ENCODE peak calls at places on chromosomes 11 and 22, in six cellular contexts. N, I, L, H, D and M are unnamed samples.

GRCh38 chr11:5522308-5522707 is 5.8 kb upstream of the UBQLNL start:
- DNase-seq in N (no peak), I (no peak), L (no peak), H (no peak), D (no peak), M (no peak)

GRCh38 chr11:130510407-130511006 is 62.1 kb downstream of the ADAMTS15 start:
- DNase-seq in N (no peak), I (no peak), L (peak; percentile 39), H (peak; percentile 71), D (no peak), M (no peak)

GRCh38 chr11:27354359-27354965 is 8.6 kb downstream of the CCDC34 start:
- DNase-seq in N (peak; percentile 52), I (no peak), L (no peak), H (no peak), D (no peak), M (no peak)

GRCh38 chr11:35359321-35360058 is 59.9 kb downstream of the SLC1A2 start:
- DNase-seq in N (peak; percentile 76), I (no peak), L (no peak), H (no peak), D (no peak), M (no peak)

GRCh38 chr22:29105468-29105867 is 32.6 kb downstream of the KREMEN1 start:
- DNase-seq in N (no peak), I (no peak), L (no peak), H (no peak), D (no peak), M (no peak)

GRCh38 chr22:39601180-39601535 is 30.6 kb downstream of the CACNA1I start:
- DNase-seq in N (no peak), I (no peak), L (no peak), H (no peak), D (no peak), M (no peak)

GRCh38 chr11:121231576-121232278 is 60.8 kb upstream of the SC5D start:
- DNase-seq in N (peak; percentile 53), I (no peak), L (peak; percentile 36), H (no peak), D (no peak), M (peak; percentile 29)

GRCh38 chr22:39995346-39996252 is 845 bp downstream of the FAM83F start:
- DNase-seq in N (no peak), I (no peak), L (peak; percentile 38), H (no peak), D (no peak), M (peak; percentile 75)

GRCh38 chr11:134124660-134125451 is 56.0 kb downstream of the JAM3 start:
- DNase-seq in N (no peak), I (no peak), L (no peak), H (peak; percentile 71), D (peak; percentile 89), M (peak; percentile 89)

GRCh38 chr22:37741312-37741795 is 44.5 kb downstream of the TRIOBP start:
- DNase-seq in N (peak; percentile 73), I (no peak), L (peak; percentile 72), H (peak; percentile 93), D (peak; percentile 27), M (no peak)

GRCh38 chr11:92828576-92828975 is 140.9 kb upstream of the MTNR1B start:
- DNase-seq in N (no peak), I (no peak), L (no peak), H (no peak), D (peak; percentile 76), M (no peak)

GRCh38 chr11:79082920-79083319 is 357.9 kb downstream of the TENM4 start:
- DNase-seq in N (no peak), I (no peak), L (no peak), H (no peak), D (peak; percentile 89), M (no peak)

GRCh38 chr11:2390091-2390870 is 10.3 kb upstream of the TSSC4 start:
- DNase-seq in N (no peak), I (no peak), L (no peak), H (no peak), D (no peak), M (no peak)
- H3K9ac ChIP-seq in N (no peak overlapping the region), I (no peak overlapping the region), L (no peak overlapping the region), H (no peak overlapping the region), D (no peak overlapping the region), M (no peak overlapping the region)

GRCh38 chr22:33303109-33303508 is 244.9 kb upstream of the SYN3 start:
- DNase-seq in N (no peak), I (no peak), L (no peak), H (no peak), D (no peak), M (no peak)

GRCh38 chr22:33300165-33300564 is 242.0 kb upstream of the SYN3 start:
- DNase-seq in N (no peak), I (no peak), L (no peak), H (no peak), D (no peak), M (no peak)

GRCh38 chr22:33302549-33302948 is 244.4 kb upstream of the SYN3 start:
- DNase-seq in N (no peak), I (no peak), L (no peak), H (no peak), D (no peak), M (no peak)

GRCh38 chr22:33299245-33299956 is 241.2 kb upstream of the SYN3 start:
- DNase-seq in N (no peak), I (no peak), L (no peak), H (no peak), D (peak; percentile 14), M (no peak)

GRCh38 chr22:33302049-33302545 is 243.9 kb upstream of the SYN3 start:
- DNase-seq in N (peak; percentile 66), I (peak; percentile 73), L (peak; percentile 85), H (peak; percentile 47), D (peak; percentile 89), M (peak; percentile 96)
- TF ChIP-seq CTCF in N (peak; percentile 99), I (peak; percentile 91), L (peak; percentile 88), H (peak; percentile 98), D (peak; percentile 95), M (peak; percentile 98)

GRCh38 chr11:22875869-22876473 is 15.7 kb upstream of the CCDC179 start:
- DNase-seq in N (peak; percentile 85), I (peak; percentile 68), L (peak; percentile 83), H (peak; percentile 75), D (peak; percentile 85), M (peak; percentile 85)

GRCh38 chr11:22879615-22880014 is 19.3 kb upstream of the CCDC179 start:
- DNase-seq in N (no peak), I (no peak), L (no peak), H (peak; percentile 7), D (no peak), M (no peak)

GRCh38 chr11:22878604-22879003 is 18.3 kb upstream of the CCDC179 start:
- DNase-seq in N (no peak), I (no peak), L (no peak), H (no peak), D (no peak), M (no peak)

DNA sequence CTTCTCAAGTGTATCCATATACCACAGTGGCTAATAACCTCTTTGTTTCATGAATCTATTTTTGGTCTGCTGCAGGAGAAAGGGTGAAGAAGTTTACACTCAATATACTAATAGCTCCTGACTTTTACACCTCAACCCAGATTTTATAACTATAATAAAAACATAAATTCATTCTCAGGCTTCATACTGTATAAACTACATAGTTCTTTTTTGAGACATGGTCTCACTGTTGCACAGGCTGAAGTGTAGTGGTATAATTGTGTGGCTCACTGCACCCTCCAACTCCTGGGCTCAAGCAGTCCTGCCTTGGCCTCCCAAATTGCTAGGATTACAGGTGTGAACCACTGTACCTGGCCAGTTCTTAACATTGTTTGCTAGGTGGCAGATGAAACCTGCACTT is 17.8 kb upstream of the CCDC179 start:
- DNase-seq in N (no peak), I (no peak), L (no peak), H (no peak), D (no peak), M (no peak)
- H3K9ac ChIP-seq in N (no peak overlapping the region), I (no peak overlapping the region), L (no peak overlapping the region), H (no peak overlapping the region), D (no peak overlapping the region), M (no peak overlapping the region)

DNA sequence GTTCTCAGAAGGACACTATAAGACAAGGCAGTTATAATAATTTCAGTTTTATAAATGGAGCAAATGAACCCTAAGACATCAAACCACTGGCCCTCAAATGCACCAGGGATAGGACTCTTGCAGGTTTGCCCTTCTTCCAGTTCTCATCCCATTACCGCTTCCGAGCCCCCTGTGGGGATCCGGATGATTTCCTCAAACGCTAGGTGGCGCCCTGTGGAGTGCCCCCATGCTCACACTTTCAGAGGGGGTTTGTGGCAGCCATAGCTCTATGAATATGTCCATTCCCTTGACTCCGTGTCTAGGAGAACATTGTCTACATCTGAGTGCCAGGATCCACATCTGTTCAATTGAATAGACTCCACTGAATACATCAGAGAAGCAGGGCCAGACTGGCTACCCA is 816.3 kb downstream of the NTM start:
- DNase-seq in N (no peak), I (no peak), L (no peak), H (no peak), D (peak; percentile 23), M (peak; percentile 75)
- TF ChIP-seq CTCF in N (peak; percentile 24), I (no peak), L (no peak), H (peak; percentile 13), D (peak; percentile 50), M (peak; percentile 77)